ENCODE peak calls at places on chromosomes 1 and 21, in four cellular contexts. M is substantia nigra, Z is NCI-H748 treated with DMSO at 0.1 percent for 48 hours, F is MV-4-11. P is an unnamed sample.

GRCh38 chr1:157193702-157194391 is 55.7 kb upstream of the ETV3 start:
- DNase-seq in Z (peak), M (peak), F (peak), P (peak)

GRCh38 chr21:8989883-8990325 is 1531.5 kb upstream of the TPTE start:
- DNase-seq in M (no peak), Z (no peak), F (no peak), P (no peak)

GRCh38 chr1:26909951-26910342 is 3.8 kb downstream of the NR0B2 start:
- DNase-seq in Z (no peak), M (no peak), F (no peak), P (no peak)

GRCh38 chr1:230382060-230382491 is 44.1 kb downstream of the PGBD5 start:
- DNase-seq in Z (no peak), M (peak), F (no peak), P (no peak)

GRCh38 chr21:42040411-42041180 is 30.4 kb upstream of the ZBTB21 start:
- DNase-seq in F (peak), Z (no peak), M (no peak), P (no peak)

GRCh38 chr1:245901037-245901436 is 606.0 kb downstream of the SMYD3 start:
- DNase-seq in Z (no peak), M (no peak), F (peak), P (no peak)

GRCh38 chr1:117501275-117501674 is 104.6 kb upstream of the TENT5C start:
- DNase-seq in Z (no peak), F (no peak), M (no peak), P (no peak)

GRCh38 chr1:175690926-175691325 is 52.5 kb downstream of the TNR start:
- DNase-seq in Z (no peak), F (no peak), M (no peak), P (no peak)

GRCh38 chr1:25748531-25749205 is 51.3 kb upstream of the SELENON start:
- DNase-seq in Z (no peak), F (no peak), M (no peak), P (no peak)

GRCh38 chr1:183609313-183609712 is 19.1 kb upstream of the NCF2 start:
- DNase-seq in F (peak), Z (no peak), M (peak), P (peak)

GRCh38 chr1:232339077-232339476 is 290.9 kb downstream of the SIPA1L2 start:
- DNase-seq in F (no peak), Z (no peak), M (no peak), P (no peak)

GRCh38 chr1:192709544-192709943 is 73.6 kb downstream of the RGS13 start:
- DNase-seq in F (no peak), M (no peak), Z (no peak), P (no peak)

GRCh38 chr1:234866007-234866866 is 256.3 kb upstream of the IRF2BP2 start:
- DNase-seq in F (peak), Z (no peak), M (no peak), P (no peak)

P was measured in midbrain.